ENCODE peak calls at places on chromosomes 6 and 20, in ten cellular contexts. E is breast epithelium; M is IMR-90; D is endothelial cell of umbilical vein; N is GM23248; L is cardiac muscle cell; O is heart right ventricle; W is upper lobe of right lung; T is DND-41; I is CD4-positive, alpha-beta memory T cell. F is an unnamed sample. For H3K27me3 and H3K4me1, the result is how much of the 10 kb centered on the place peaks cover.

GRCh38 chr6:121297699-121298098 is 36.6 kb downstream of the TBC1D32 start:
- DNase-seq in N (peak), I (no peak), E (no peak), M (peak), O (no peak), W (no peak), T (no peak), D (no peak), L (peak), F (no peak)

GRCh38 chr6:41367700-41368099 is 32.3 kb downstream of the NCR2 start:
- DNase-seq in L (peak), N (peak), O (peak), E (no peak), I (no peak), D (peak), T (peak), W (no peak), M (peak), F (no peak)

GRCh38 chr6:170068496-170068895 is 222.4 kb downstream of the DLL1 start:
- DNase-seq in I (no peak), O (no peak), N (no peak), D (no peak), M (no peak), L (no peak), T (no peak), W (peak), E (no peak), F (peak)

GRCh38 chr6:30836431-30836866 is 47.9 kb upstream of the DDR1 start:
- DNase-seq in N (peak), T (peak), W (no peak), D (peak), M (peak), O (no peak), L (peak), E (no peak), I (no peak), F (no peak)

GRCh38 chr6:138815797-138816528 is 20.1 kb downstream of the ECT2L start:
- DNase-seq in I (peak), O (no peak), M (peak), T (no peak), L (peak), E (no peak), W (no peak), N (peak), D (peak), F (no peak)

GRCh38 chr6:133802861-133803260 is 86.1 kb upstream of the TCF21 start:
- DNase-seq in D (no peak), O (no peak), I (no peak), W (no peak), E (no peak), L (no peak), M (no peak), N (peak), T (no peak), F (no peak)

GRCh38 chr20:63821824-63822223 is 9.2 kb downstream of the ZBTB46 start:
- DNase-seq in W (no peak), O (no peak), T (no peak), M (no peak), D (no peak), L (no peak), E (no peak), I (no peak), N (no peak), F (no peak)

GRCh38 chr6:444653-445275 is 53.2 kb downstream of the IRF4 start:
- DNase-seq in O (no peak), W (peak), L (no peak), M (no peak), I (peak), E (no peak), D (no peak), T (peak), N (peak), F (no peak)

GRCh38 chr6:170125447-170126300 is 165.2 kb downstream of the DLL1 start:
- DNase-seq in L (no peak), M (no peak), N (no peak), E (peak), W (peak), D (no peak), O (no peak), T (no peak), I (no peak), F (peak)

GRCh38 chr6:42996513-42996912 is 12.1 kb downstream of the PPP2R5D start:
- DNase-seq in D (no peak), T (no peak), W (no peak), E (no peak), N (no peak), I (no peak), L (no peak), M (no peak), O (no peak), F (no peak)

GRCh38 chr6:26268659-26269402 is 96.2 kb upstream of the BTN3A2 start:
- DNase-seq in M (peak), D (no peak), L (peak), E (no peak), I (no peak), N (peak), T (peak), O (no peak), W (no peak), F (no peak)

GRCh38 chr6:47967843-47968242 is 143.2 kb downstream of the PTCHD4 start:
- DNase-seq in D (no peak), W (no peak), O (no peak), I (no peak), T (no peak), E (no peak), M (no peak), N (peak), L (no peak), F (no peak)

GRCh38 chr20:61839912-61840441 is 225.7 kb downstream of the TAF4 start:
- DNase-seq in L (no peak), I (no peak), D (no peak), T (no peak), W (no peak), E (no peak), O (no peak), M (no peak), N (no peak), F (no peak)

GRCh38 chr6:39936857-39937256 is 2.6 kb upstream of the MOCS1 start:
- DNase-seq in T (no peak), O (no peak), M (no peak), D (no peak), N (no peak), I (no peak), E (no peak), W (no peak), L (no peak), F (no peak)

GRCh38 chr6:108175592-108176279 is 9.9 kb downstream of the NR2E1 start:
- DNase-seq in I (no peak), E (no peak), W (peak), L (no peak), D (no peak), N (no peak), T (no peak), M (no peak), O (no peak), F (no peak)

GRCh38 chr6:85464722-85465150 is 14.9 kb downstream of the NT5E start:
- DNase-seq in N (peak), I (no peak), W (no peak), T (no peak), O (no peak), M (peak), L (peak), D (peak), E (no peak), F (peak)

GRCh38 chr6:170435766-170436165 is 117.3 kb downstream of the PSMB1 start:
- DNase-seq in L (no peak), M (no peak), D (no peak), O (no peak), T (no peak), E (no peak), N (no peak), W (no peak), I (no peak), F (no peak)

GRCh38 chr20:18506744-18507143 is 996 bp upstream of the SEC23B start:
- DNase-seq in N (no peak), O (no peak), D (no peak), L (no peak), I (no peak), W (no peak), M (no peak), T (no peak), E (no peak), F (no peak)

GRCh38 chr6:113211185-113211584 is 646.0 kb upstream of the MARCKS start:
- DNase-seq in M (no peak), D (no peak), L (no peak), I (no peak), E (no peak), W (no peak), O (no peak), N (no peak), T (no peak), F (no peak)

GRCh38 chr6:127069659-127070279 is 48.7 kb upstream of the RSPO3 start:
- DNase-seq in N (peak), O (no peak), T (no peak), D (peak), W (no peak), L (peak), M (peak), E (no peak), I (no peak), F (no peak)

GRCh38 chr6:35897036-35897435 is 23.9 kb downstream of the SRPK1 start:
- DNase-seq in O (no peak), L (no peak), W (no peak), N (no peak), D (no peak), T (no peak), M (no peak), I (no peak), E (no peak), F (no peak)

GRCh38 chr20:63232235-63233060 is 3.3 kb upstream of the BIRC7 start:
- DNase-seq in W (no peak), T (no peak), D (peak), I (no peak), N (peak), E (no peak), L (peak), M (peak), O (peak), F (no peak)

GRCh38 chr20:38059832-38060231 is 26.3 kb downstream of the RPRD1B start:
- DNase-seq in M (no peak), T (no peak), O (no peak), L (no peak), E (no peak), I (no peak), N (no peak), D (no peak), W (no peak), F (no peak)

GRCh38 chr6:84785676-84786075 is 21.3 kb upstream of the TBX18 start:
- DNase-seq in L (no peak), O (no peak), M (no peak), I (no peak), N (peak), E (no peak), W (no peak), D (no peak), T (no peak), F (no peak)

GRCh38 chr6:160790028-160790792 is 88.2 kb downstream of the PLG start:
- DNase-seq in L (peak), M (no peak), O (no peak), D (no peak), N (peak), W (no peak), T (no peak), E (no peak), I (no peak), F (no peak)
- H3K4me3 ChIP-seq in L (no peak), M (no peak), O (no peak), D (no peak), N (no peak), W (no peak), T (no peak), E (no peak), I (no peak), F (no peak)

GRCh38 chr20:51424270-51425041 is 118.1 kb downstream of the NFATC2 start:
- DNase-seq in M (no peak), W (no peak), N (no peak), E (no peak), O (no peak), I (peak), T (no peak), D (no peak), L (no peak), F (no peak)
- H3K27me3 ChIP-seq in M (under half), W (under half), N (under half), E (under half), O (under half), I (under half), T (under half), D (under half), L (under half), F (under half)

DNA sequence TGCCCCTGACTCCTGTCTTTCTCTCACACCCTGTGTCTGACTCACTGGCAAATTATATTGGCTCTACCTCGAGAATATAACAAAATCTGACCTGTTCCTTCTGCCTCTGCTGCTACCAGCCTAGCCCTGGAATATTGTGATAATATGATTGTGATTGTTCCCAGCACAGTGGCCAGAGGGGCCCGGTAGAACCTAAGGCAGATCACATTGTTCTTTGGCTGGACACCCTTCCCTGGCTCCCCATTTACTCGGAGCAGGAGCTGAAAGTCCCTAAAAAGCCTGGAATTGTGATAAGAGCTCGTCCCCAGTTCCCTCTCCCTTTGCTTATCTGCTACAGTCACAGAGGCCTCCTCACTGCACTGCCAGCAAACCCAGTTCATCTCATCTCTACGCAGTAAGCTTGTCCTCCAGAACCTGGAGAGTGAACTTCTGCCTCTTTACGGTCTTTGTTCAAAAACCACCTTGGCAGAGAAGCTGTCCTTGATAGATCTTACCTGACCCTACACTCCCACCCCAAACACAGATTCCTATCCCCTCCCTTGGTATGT is 21.8 kb downstream of the SERPINB6 start:
- DNase-seq in N (no peak), D (no peak), W (no peak), O (no peak), M (no peak), T (no peak), L (no peak), E (no peak), I (no peak), F (no peak)
- H3K4me1 ChIP-seq in N (under half), D (under half), W (under half), O (under half), M (under half), T (under half), L (under half), E (under half), I (under half), F (under half)

GRCh38 chr20:22833851-22834250 is 201.3 kb upstream of the SSTR4 start:
- DNase-seq in W (no peak), N (no peak), T (no peak), M (no peak), I (no peak), L (peak), D (no peak), O (no peak), E (no peak), F (no peak)
- H3K4me3 ChIP-seq in W (no peak), N (no peak), T (no peak), M (no peak), I (no peak), L (no peak), D (no peak), O (no peak), E (no peak), F (no peak)

GRCh38 chr20:57264908-57265648 is 1.4 kb downstream of the BMP7 start:
- DNase-seq in W (no peak), I (no peak), T (no peak), E (no peak), N (no peak), O (no peak), D (no peak), L (no peak), M (no peak), F (no peak)
- H3K27me3 ChIP-seq in W (half or more), I (under half), T (under half), E (half or more), N (half or more), O (half or more), D (under half), L (under half), M (half or more), F (under half)

GRCh38 chr6:144548525-144548924 is 263.4 kb downstream of the UTRN start:
- DNase-seq in D (no peak), O (no peak), L (no peak), E (no peak), N (no peak), W (no peak), M (no peak), I (no peak), T (no peak), F (no peak)
- H3K4me1 ChIP-seq in D (under half), O (under half), L (under half), E (under half), N (under half), W (under half), M (under half), I (under half), T (under half), F (under half)

GRCh38 chr6:32411943-32412342 is 5.0 kb upstream of the BTNL2 start:
- DNase-seq in L (no peak), W (no peak), I (no peak), T (no peak), M (no peak), E (no peak), O (no peak), N (no peak), D (no peak), F (no peak)

GRCh38 chr6:32413427-32414047 is 6.6 kb upstream of the BTNL2 start:
- DNase-seq in L (peak), N (peak), T (peak), D (peak), I (peak), M (peak), O (peak), W (peak), E (peak), F (peak)

GRCh38 chr6:32410906-32411305 is 3.9 kb upstream of the BTNL2 start:
- DNase-seq in N (no peak), W (no peak), O (no peak), L (no peak), E (no peak), D (no peak), T (no peak), I (no peak), M (no peak), F (no peak)

GRCh38 chr6:32416031-32416430 is 9.1 kb upstream of the BTNL2 start:
- DNase-seq in L (peak), W (no peak), D (peak), T (no peak), M (no peak), E (no peak), O (no peak), N (no peak), I (no peak), F (no peak)

DNA sequence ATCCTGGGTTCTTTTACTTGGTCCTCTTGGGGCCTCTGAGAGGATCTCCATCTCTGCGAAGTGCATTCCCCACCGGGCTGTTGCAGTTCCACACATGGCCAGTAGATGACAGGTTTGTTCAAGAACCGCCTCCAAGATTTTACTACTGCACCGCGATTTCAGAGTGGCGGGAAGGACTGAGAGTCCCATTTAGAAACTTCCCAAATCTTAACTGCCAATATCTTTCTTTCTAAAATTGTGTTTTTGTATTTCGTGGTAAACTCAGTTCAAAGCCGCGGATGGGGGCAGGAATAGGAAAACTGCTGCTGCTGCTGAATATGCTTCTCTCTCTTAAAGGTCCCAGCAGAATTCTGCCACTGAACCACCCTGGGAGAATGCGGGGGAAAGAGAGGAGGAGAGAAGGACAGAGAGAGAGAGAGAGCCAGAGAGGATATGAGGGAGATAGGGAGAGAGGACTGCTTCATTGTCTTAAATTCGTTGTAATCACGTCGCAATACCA is 8.6 kb upstream of the BTNL2 start:
- DNase-seq in T (peak), W (peak), M (peak), E (peak), L (peak), D (peak), N (peak), O (peak), I (peak), F (peak)
- H3K4me3 ChIP-seq in T (no peak), W (no peak), M (no peak), E (no peak), L (no peak), D (no peak), N (peak), O (no peak), I (no peak), F (no peak)

GRCh38 chr20:47019106-47019824 is 124.6 kb downstream of the EYA2 start:
- DNase-seq in O (no peak), D (no peak), L (peak), T (no peak), N (peak), W (no peak), I (no peak), M (peak), E (no peak), F (no peak)
- H3K27me3 ChIP-seq in O (under half), D (under half), L (under half), T (under half), N (under half), W (under half), I (under half), M (under half), E (under half), F (under half)